ENCODE peak calls at places on chromosomes 11 and 22, in four cellular contexts. M, D, U and F are unnamed samples.

GRCh38 chr22:46763051-46763705 is 728 bp downstream of the TBC1D22A start:
- DNase-seq in M (no peak), D (peak), U (no peak), F (no peak)

GRCh38 chr11:38791346-38791961 is 2193.4 kb upstream of the RAG2 start:
- DNase-seq in M (no peak), D (peak), U (peak), F (peak)

GRCh38 chr11:113728814-113729213 is 22.7 kb upstream of the TMPRSS5 start:
- DNase-seq in M (no peak), D (peak), U (no peak), F (no peak)

GRCh38 chr11:84091212-84091986 is 805.2 kb upstream of the CCDC90B start:
- DNase-seq in M (no peak), D (no peak), U (no peak), F (peak)

GRCh38 chr11:102546427-102546826 is 15.9 kb upstream of the MMP7 start:
- DNase-seq in M (no peak), D (no peak), U (no peak), F (no peak)

GRCh38 chr22:19038728-19039447 is 83.3 kb downstream of the DGCR2 start:
- DNase-seq in M (no peak), D (no peak), U (no peak), F (no peak)

GRCh38 chr11:62443390-62444201 is 24.8 kb downstream of the SCGB1A1 start:
- DNase-seq in M (no peak), D (no peak), U (no peak), F (no peak)

GRCh38 chr11:117980716-117981115 is 5.5 kb upstream of the IL10RA start:
- DNase-seq in M (no peak), D (no peak), U (no peak), F (no peak)

GRCh38 chr11:93537022-93537421 is 6.2 kb downstream of the SMCO4 start:
- DNase-seq in M (no peak), D (no peak), U (no peak), F (no peak)

GRCh38 chr22:20656902-20657836 is 116.7 kb upstream of the SERPIND1 start:
- DNase-seq in M (no peak), D (peak), U (peak), F (no peak)

GRCh38 chr11:36605221-36606216 is 7.5 kb upstream of the RAG2 start:
- DNase-seq in M (no peak), D (no peak), U (no peak), F (no peak)

GRCh38 chr22:25354456-25354855 is 135.0 kb downstream of the CRYBB2 start:
- DNase-seq in M (no peak), D (no peak), U (no peak), F (no peak)

GRCh38 chr22:33303109-33303508 is 244.9 kb upstream of the SYN3 start:
- DNase-seq in M (no peak), D (no peak), U (no peak), F (no peak)

GRCh38 chr11:115081972-115082371 is 403.6 kb downstream of the NXPE2 start:
- DNase-seq in M (no peak), D (no peak), U (no peak), F (no peak)

GRCh38 chr11:11391796-11392195 is 38.7 kb upstream of the CSNK2A3 start:
- DNase-seq in M (no peak), D (no peak), U (no peak), F (no peak)

GRCh38 chr11:13917269-13917668 is 45.3 kb upstream of the SPON1 start:
- DNase-seq in M (no peak), D (no peak), U (no peak), F (no peak)

GRCh38 chr11:10114593-10115404 is 179.2 kb downstream of the SBF2 start:
- DNase-seq in M (no peak), D (no peak), U (no peak), F (no peak)

GRCh38 chr11:17259931-17260499 is 16.5 kb upstream of the NUCB2 start:
- DNase-seq in M (no peak), D (peak), U (no peak), F (no peak)
- TF ChIP-seq BHLHE40 in M (no peak), D (no peak), U (no peak), F (no peak)

GRCh38 chr11:70567680-70568503 is 169.6 kb downstream of the CTTN start:
- DNase-seq in M (no peak), D (no peak), U (no peak), F (no peak)
- TF ChIP-seq SP1 in M (no peak), D (no peak), U (no peak), F (no peak)

GRCh38 chr11:45021001-45021400 is 70.3 kb upstream of the TP53I11 start:
- DNase-seq in M (no peak), D (no peak), U (no peak), F (no peak)

GRCh38 chr11:45023065-45023365 is 72.3 kb upstream of the TP53I11 start:
- DNase-seq in M (no peak), D (no peak), U (no peak), F (no peak)

GRCh38 chr11:45024357-45024756 is 73.7 kb upstream of the TP53I11 start:
- DNase-seq in M (no peak), D (no peak), U (no peak), F (no peak)

GRCh38 chr11:45022294-45023064 is 71.8 kb upstream of the TP53I11 start:
- DNase-seq in M (no peak), D (no peak), U (no peak), F (no peak)

GRCh38 chr11:45021692-45022130 is 71.0 kb upstream of the TP53I11 start:
- DNase-seq in M (no peak), D (no peak), U (no peak), F (no peak)
- TF ChIP-seq BHLHE40 in M (no peak), D (no peak), U (no peak), F (no peak)

DNA sequence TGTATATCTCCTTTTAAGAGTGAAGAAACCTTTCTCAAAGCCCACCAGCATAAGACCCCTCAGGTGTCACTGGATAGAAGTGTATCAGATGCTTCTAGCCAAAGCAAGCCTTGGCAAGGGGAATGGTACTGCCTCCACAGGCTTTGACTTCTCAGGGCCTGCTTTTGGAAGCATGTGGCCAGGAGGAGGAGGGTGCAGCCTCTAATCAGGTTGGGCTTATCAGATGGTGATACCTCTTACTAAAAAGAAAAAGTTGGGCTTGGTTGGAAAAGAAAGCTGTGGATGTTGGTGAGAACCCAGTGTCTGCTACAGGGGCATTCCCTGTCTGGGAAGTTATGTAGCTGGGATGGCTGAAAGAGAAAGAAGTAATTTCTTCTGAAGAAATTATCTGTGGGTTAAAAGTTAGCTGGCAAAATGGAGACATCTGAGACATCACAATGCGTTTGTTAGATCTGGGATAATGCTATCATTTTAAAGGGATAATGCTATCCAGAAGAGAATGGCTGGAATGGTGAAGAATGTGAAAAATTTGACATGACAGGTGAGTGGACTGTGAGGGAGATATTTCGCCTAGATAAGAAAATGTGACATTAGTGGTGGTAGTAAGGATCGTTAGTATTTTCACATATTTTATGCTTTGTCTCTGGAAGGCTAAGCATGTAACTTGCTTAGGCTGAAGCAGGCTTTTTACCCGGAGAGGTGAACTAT is 7.2 kb downstream of the APLP2 start:
- DNase-seq in M (no peak), D (no peak), U (no peak), F (no peak)
- TF ChIP-seq SP1 in M (no peak), D (no peak), U (no peak), F (no peak)

GRCh38 chr11:1759151-1759850 is 4.4 kb downstream of the CTSD start:
- DNase-seq in M (no peak), D (no peak), U (no peak), F (no peak)
- TF ChIP-seq BHLHE40 in M (no peak), D (no peak), U (no peak), F (no peak)

DNA sequence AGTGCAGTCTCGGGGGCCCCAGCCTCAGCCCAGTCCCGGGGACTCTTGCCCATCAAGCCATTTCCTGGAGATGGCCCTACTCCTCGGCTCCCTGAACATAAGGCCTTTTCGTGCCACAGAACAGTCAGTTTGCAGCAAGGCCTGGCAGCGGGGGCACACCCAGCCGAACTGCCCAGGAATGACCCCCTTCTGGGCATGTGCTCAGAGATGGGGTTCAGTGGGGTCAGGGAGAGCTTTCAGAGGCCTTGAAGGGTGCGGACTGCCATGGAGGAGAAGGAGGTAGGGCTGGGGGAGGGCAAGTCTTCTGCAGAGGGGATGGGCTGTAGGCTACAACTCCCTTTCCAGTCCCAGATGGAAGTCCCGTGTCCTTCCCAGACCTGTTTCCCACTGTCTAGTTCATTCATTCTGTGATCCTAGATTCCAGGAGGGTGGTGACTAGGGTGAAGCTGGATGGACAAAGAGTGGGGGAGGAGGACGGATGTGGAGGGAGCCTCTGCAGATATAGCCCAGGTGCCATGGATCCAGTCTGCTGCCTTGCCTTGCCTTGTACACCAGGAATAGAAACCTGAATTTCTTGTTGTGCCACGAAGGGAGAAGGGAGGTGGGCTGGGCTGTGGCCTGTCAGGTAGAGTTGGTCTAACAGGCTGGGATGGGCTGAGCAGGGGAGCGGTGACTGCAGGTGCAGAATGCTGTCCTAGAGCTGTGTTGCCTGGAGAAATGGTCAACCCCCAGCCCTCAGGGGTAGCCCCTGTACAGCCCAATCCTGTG is 14.2 kb upstream of the OMP start:
- DNase-seq in M (no peak), D (no peak), U (no peak), F (no peak)
- TF ChIP-seq SP1 in M (no peak), D (no peak), U (no peak), F (no peak)

GRCh38 chr11:128776088-128776433 is 82.2 kb downstream of the FLI1 start:
- DNase-seq in M (no peak), D (no peak), U (no peak), F (no peak)
- TF ChIP-seq BHLHE40 in M (no peak), D (no peak), U (no peak), F (no peak)

GRCh38 chr11:45590743-45591142 is 74.7 kb downstream of the CHST1 start:
- DNase-seq in M (no peak), D (no peak), U (no peak), F (no peak)
- TF ChIP-seq SP1 in M (no peak), D (no peak), U (no peak), F (no peak)

DNA sequence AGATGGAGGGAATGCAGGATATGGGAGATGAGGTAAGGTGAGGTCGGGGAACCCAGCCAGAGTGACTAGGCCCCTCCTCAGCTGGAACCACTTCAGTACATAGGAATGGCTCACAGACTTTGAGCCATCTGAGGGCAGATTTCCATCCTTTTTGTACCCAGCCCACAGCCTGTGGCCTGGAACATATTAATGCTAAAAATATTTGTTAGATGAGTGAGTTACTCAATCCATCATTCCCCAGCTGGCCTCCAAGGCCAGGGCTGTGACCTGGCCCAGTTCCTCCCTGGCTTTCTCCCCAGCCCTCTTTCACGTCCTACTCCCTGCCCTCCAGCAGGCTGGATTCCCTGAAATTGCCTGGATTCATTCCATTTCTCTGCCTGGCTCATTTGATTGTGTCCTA is 57.2 kb upstream of the PRDM11 start:
- DNase-seq in M (no peak), D (no peak), U (no peak), F (no peak)
- TF ChIP-seq BHLHE40 in M (no peak), D (no peak), U (no peak), F (no peak)

DNA sequence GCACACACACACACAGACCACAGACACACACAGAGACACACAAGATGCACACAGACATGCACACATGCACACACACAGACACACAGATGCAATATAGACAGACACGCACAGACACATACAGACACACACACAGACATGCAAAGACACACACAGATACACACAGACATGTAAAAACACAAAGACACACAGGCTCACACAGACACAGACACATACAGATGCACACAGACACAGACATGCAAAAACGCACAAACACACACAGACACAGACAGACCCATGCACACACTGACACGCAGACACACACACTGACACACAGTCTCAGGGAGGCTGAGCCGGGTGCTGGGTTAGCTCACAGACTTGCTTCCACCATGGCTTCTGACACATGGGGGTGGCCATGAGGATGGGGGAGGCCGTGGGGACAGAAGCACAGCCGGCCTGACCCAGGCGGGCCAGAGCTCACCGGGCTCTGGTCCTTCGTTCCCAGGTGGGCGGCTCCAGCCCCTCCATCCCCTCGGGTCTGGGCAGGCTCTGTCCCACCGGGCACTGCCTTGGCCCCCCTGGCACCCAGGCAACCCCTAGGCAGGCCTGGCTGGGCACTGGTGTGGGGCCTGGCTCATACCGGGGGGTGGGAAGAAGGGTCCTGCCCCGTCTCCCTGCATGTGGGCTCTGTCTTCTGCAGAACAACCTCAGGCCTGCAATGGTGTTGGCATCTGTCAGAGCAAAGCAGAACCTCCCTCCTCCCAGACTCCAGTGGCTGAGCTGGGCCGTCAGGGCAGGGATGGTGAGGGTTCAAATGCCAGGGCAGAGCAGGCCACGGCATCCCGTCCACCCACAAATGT is 1489.5 kb downstream of the BRD1 start:
- DNase-seq in M (no peak), D (no peak), U (no peak), F (no peak)
- TF ChIP-seq SP1 in M (no peak), D (no peak), U (no peak), F (no peak)